ENCODE peak calls at places on chromosomes 13 and 19, in nine cellular contexts. B, L, J, C, I, H, G, Q and M are unnamed samples.
A peak's percentile ranks its signal among the peaks of the same experiment; 100 is the strongest.

GRCh38 chr19:45256836-45257235 is 5.8 kb downstream of the MARK4 start:
- DNase-seq in B (no peak), L (no peak), J (no peak), C (no peak), I (no peak), H (no peak), G (no peak), Q (no peak), M (no peak)

GRCh38 chr19:46746281-46746965 is at the start of gene STRN4:
- DNase-seq in B (no peak), L (peak; percentile 71), J (no peak), C (no peak), I (no peak), H (no peak), G (no peak), Q (peak; percentile 61), M (peak; percentile 51)

GRCh38 chr13:101157261-101157660 is 259.0 kb downstream of the NALCN start:
- DNase-seq in B (no peak), L (no peak), J (no peak), C (peak; percentile 4), I (no peak), H (no peak), G (no peak), Q (no peak), M (no peak)

GRCh38 chr19:51102991-51103390 is 5.2 kb downstream of the CTU1 start:
- DNase-seq in B (no peak), L (no peak), J (no peak), C (no peak), I (no peak), H (no peak), G (no peak), Q (no peak), M (no peak)

GRCh38 chr19:2567580-2567979 is 91.7 kb downstream of the GADD45B start:
- DNase-seq in B (no peak), L (no peak), J (no peak), C (no peak), I (no peak), H (no peak), G (no peak), Q (no peak), M (no peak)

GRCh38 chr19:1260749-1261511 is 8.2 kb upstream of the CIRBP start:
- DNase-seq in B (peak; percentile 91), L (peak; percentile 98), J (peak; percentile 94), C (peak; percentile 86), I (no peak), H (peak; percentile 97), G (peak; percentile 95), Q (peak; percentile 97), M (peak; percentile 95)

GRCh38 chr19:47479701-47480503 is 4.1 kb downstream of the KPTN start:
- DNase-seq in B (no peak), L (no peak), J (no peak), C (no peak), I (no peak), H (no peak), G (no peak), Q (no peak), M (no peak)

GRCh38 chr13:111531505-111531904 is 211.1 kb downstream of the TEX29 start:
- DNase-seq in B (peak; percentile 46), L (no peak), J (peak; percentile 7), C (peak; percentile 4), I (no peak), H (no peak), G (no peak), Q (no peak), M (no peak)

GRCh38 chr13:27053235-27053884 is 118.3 kb downstream of the USP12 start:
- DNase-seq in B (no peak), L (no peak), J (no peak), C (no peak), I (no peak), H (no peak), G (no peak), Q (no peak), M (no peak)

GRCh38 chr13:42418184-42418583 is 146.2 kb downstream of the AKAP11 start:
- DNase-seq in B (no peak), L (no peak), J (no peak), C (no peak), I (no peak), H (no peak), G (no peak), Q (no peak), M (no peak)

GRCh38 chr13:107322228-107322627 is 754.3 kb upstream of the ARGLU1 start:
- DNase-seq in B (no peak), L (no peak), J (no peak), C (peak; percentile 63), I (no peak), H (no peak), G (no peak), Q (no peak), M (no peak)

GRCh38 chr19:39515551-39516191 is 732 bp downstream of the SELENOV start:
- DNase-seq in B (no peak), L (no peak), J (no peak), C (no peak), I (no peak), H (no peak), G (no peak), Q (no peak), M (peak; percentile 29)

DNA sequence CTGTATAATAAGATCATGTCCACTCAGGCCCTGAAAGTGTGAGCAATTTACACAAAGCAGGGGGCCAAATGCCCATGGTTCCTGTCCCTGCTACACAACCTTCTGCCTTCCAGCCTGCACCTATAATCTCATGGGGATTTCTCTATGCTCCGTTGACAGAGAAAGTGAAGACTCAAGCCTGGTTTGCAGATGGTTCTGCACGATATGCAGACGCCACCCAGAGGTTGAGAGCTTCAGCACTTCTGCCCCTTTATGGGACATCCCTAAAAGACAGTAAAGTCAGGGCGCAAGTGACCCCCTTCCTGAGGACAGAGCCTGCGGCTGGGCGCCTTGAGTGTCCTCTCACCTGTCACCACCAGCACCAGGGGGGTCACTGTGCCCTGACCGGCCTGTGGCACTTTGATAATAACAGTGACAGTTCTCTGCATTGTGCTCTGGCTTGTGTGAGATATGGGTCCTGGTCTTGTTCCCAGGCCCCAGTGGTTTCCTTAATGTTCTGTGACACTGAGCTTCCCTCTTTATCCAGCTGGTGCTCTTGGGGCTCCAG is 15.1 kb downstream of the LILRA5 start:
- DNase-seq in B (no peak), L (no peak), J (no peak), C (no peak), I (no peak), H (no peak), G (peak; percentile 25), Q (no peak), M (no peak)
- TF ChIP-seq CTCF in B (no peak), L (no peak), J (peak; percentile 40), C (no peak), I (no peak), H (no peak), G (no peak), Q (no peak), M (no peak)

GRCh38 chr13:104522235-104523072 is 1456.2 kb upstream of the SLC10A2 start:
- DNase-seq in B (no peak), L (no peak), J (no peak), C (no peak), I (no peak), H (no peak), G (no peak), Q (no peak), M (no peak)
- TF ChIP-seq CTCF in B (no peak), L (no peak), J (no peak), C (no peak), I (no peak), H (no peak), G (no peak), Q (no peak), M (no peak)

GRCh38 chr19:15449620-15450527 is at the start of gene WIZ:
- DNase-seq in B (peak; percentile 59), L (peak; percentile 87), J (peak; percentile 56), C (no peak), I (no peak), H (peak; percentile 90), G (peak; percentile 86), Q (peak; percentile 71), M (peak; percentile 89)

GRCh38 chr19:15445807-15446376 is 3.9 kb downstream of the WIZ start:
- DNase-seq in B (no peak), L (no peak), J (no peak), C (no peak), I (no peak), H (no peak), G (no peak), Q (no peak), M (no peak)

GRCh38 chr19:15448778-15449619 is 757 bp downstream of the WIZ start:
- DNase-seq in B (no peak), L (no peak), J (no peak), C (no peak), I (no peak), H (peak; percentile 39), G (no peak), Q (no peak), M (peak; percentile 52)

GRCh38 chr19:15447057-15447456 is 2.7 kb downstream of the WIZ start:
- DNase-seq in B (no peak), L (no peak), J (no peak), C (no peak), I (no peak), H (no peak), G (no peak), Q (no peak), M (no peak)

GRCh38 chr19:15448014-15448777 is 1.6 kb downstream of the WIZ start:
- DNase-seq in B (no peak), L (no peak), J (no peak), C (no peak), I (no peak), H (peak; percentile 35), G (no peak), Q (no peak), M (no peak)
- TF ChIP-seq CTCF in B (no peak), L (no peak), J (no peak), C (no peak), I (no peak), H (no peak), G (no peak), Q (no peak), M (no peak)

DNA sequence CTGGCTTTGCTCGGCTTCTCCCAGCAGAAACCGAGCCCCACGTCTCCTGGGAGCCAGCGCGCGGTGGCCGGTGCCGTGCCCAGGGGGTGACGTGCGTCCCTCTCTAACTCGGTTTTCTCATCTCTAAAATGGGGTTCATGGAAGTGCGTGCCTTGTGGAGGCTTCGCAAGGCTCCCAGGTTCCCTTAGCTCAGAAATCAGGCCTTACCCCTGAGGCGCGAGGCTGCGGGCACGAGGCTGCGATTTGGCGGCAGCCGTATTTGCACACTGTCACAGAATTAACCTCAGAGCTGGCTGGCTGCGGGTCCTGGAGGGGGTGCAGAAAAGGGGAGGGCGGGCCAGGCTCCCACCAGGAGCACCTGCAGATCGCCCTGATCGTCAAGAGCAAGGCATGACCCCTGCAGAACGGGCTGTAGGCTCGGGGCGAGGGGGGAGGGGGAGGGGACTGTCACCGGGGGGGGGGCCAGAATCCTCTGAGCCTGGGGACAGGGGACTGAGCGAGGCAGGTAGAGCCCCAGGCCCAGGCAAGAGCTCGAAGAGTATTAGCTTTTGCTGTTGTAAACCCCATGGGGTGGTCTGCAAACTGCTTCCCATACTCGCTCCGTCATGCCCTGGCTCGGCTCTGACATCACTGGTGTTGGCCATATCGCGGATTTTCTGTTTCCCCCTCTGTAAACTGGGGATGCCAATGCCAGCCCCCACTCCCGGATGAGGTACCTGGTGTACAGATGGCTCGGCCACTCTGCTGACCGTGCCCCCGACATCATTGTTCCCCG is 62.2 kb downstream of the CCNE1 start:
- DNase-seq in B (no peak), L (no peak), J (no peak), C (no peak), I (no peak), H (no peak), G (no peak), Q (no peak), M (no peak)
- TF ChIP-seq CTCF in B (peak; percentile 15), L (no peak), J (peak; percentile 64), C (no peak), I (no peak), H (no peak), G (no peak), Q (no peak), M (no peak)

GRCh38 chr13:93233997-93234416 is 7.4 kb downstream of the GPC6 start:
- DNase-seq in B (no peak), L (no peak), J (no peak), C (no peak), I (no peak), H (no peak), G (no peak), Q (no peak), M (no peak)
- TF ChIP-seq CTCF in B (no peak), L (peak; percentile 48), J (peak; percentile 40), C (peak; percentile 31), I (no peak), H (no peak), G (no peak), Q (no peak), M (no peak)